ENCODE peak calls at places on chromosomes 3 and 15, in four cellular contexts. F is thyroid gland, A is ovary, Q is K562. S is an unnamed sample. For H3K36me3, the result is how much of the 10 kb centered on the place peaks cover.

GRCh38 chr3:138914870-138915502 is 32.0 kb downstream of the FOXL2 start:
- DNase-seq in F (no peak), A (no peak), Q (peak), S (no peak)

GRCh38 chr3:50259432-50260026 is 9.4 kb upstream of the SEMA3B start:
- DNase-seq in F (no peak), A (peak), Q (no peak), S (no peak)

GRCh38 chr3:108090701-108091497 is at the start of gene CD47:
- DNase-seq in F (peak), A (peak), Q (peak), S (peak)

GRCh38 chr3:159650751-159651150 is 337.9 kb upstream of the IL12A start:
- DNase-seq in F (no peak), A (no peak), Q (no peak), S (no peak)

GRCh38 chr15:48406911-48407310 is 75.7 kb downstream of the DUT start:
- DNase-seq in F (no peak), A (no peak), Q (peak), S (no peak)

GRCh38 chr3:87333393-87333892 is 57.1 kb upstream of the POU1F1 start:
- DNase-seq in F (no peak), A (no peak), Q (no peak), S (no peak)

GRCh38 chr15:40398413-40398873 is 7.2 kb upstream of the IVD start:
- DNase-seq in F (no peak), A (no peak), Q (no peak), S (no peak)

GRCh38 chr3:124078978-124079911 is 87.3 kb upstream of the ROPN1 start:
- DNase-seq in F (peak), A (no peak), Q (peak), S (peak)

GRCh38 chr3:162534431-162534830 is 1037.8 kb downstream of the OTOL1 start:
- DNase-seq in F (no peak), A (no peak), Q (no peak), S (no peak)

GRCh38 chr15:25241241-25241801 is 197.5 kb downstream of the UBE3A start:
- DNase-seq in F (peak), A (peak), Q (no peak), S (peak)

GRCh38 chr3:10322355-10322715 is 1.4 kb upstream of the SEC13 start:
- DNase-seq in F (no peak), A (no peak), Q (peak), S (no peak)

GRCh38 chr3:111087924-111088469 is 16.4 kb downstream of the NECTIN3 start:
- DNase-seq in F (no peak), A (no peak), Q (no peak), S (no peak)

GRCh38 chr3:196514913-196515621 is at the start of gene SMCO1:
- DNase-seq in F (no peak), A (no peak), Q (no peak), S (no peak)

GRCh38 chr15:48823237-48823636 is 12.4 kb upstream of the CEP152 start:
- DNase-seq in F (no peak), A (no peak), Q (no peak), S (no peak)

GRCh38 chr3:157120071-157120892 is 39.7 kb downstream of the CCNL1 start:
- DNase-seq in F (peak), A (no peak), Q (no peak), S (peak)

GRCh38 chr3:175885196-175885766 is 1026.1 kb downstream of the NAALADL2 start:
- DNase-seq in F (no peak), A (no peak), Q (no peak), S (peak)

GRCh38 chr3:54309601-54310000 is 187.2 kb downstream of the CACNA2D3 start:
- DNase-seq in F (peak), A (no peak), Q (no peak), S (no peak)

GRCh38 chr15:82649226-82649999 is 2.2 kb upstream of the CPEB1 start:
- DNase-seq in F (no peak), A (no peak), Q (no peak), S (no peak)

GRCh38 chr3:43286886-43287301 is 554 bp downstream of the SNRK start:
- DNase-seq in F (no peak), A (peak), Q (no peak), S (no peak)

GRCh38 chr15:29678504-29679034 is 143.7 kb downstream of the TJP1 start:
- DNase-seq in F (no peak), A (no peak), Q (no peak), S (no peak)

GRCh38 chr15:48954538-48954937 is 9.2 kb downstream of the SHC4 start:
- DNase-seq in F (no peak), A (no peak), Q (no peak), S (no peak)

GRCh38 chr15:80180986-80181385 is 28.2 kb downstream of the FAH start:
- DNase-seq in F (no peak), A (no peak), Q (no peak), S (no peak)

GRCh38 chr3:29453278-29453961 is 172.5 kb downstream of the RBMS3 start:
- DNase-seq in F (peak), A (no peak), Q (no peak), S (peak)

GRCh38 chr15:49847937-49848823 is 227.3 kb downstream of the DTWD1 start:
- DNase-seq in F (no peak), A (no peak), Q (no peak), S (no peak)

GRCh38 chr3:189393598-189393997 is 221.8 kb downstream of the TPRG1 start:
- DNase-seq in F (no peak), A (no peak), Q (no peak), S (no peak)

GRCh38 chr15:32718822-32719716 is 1.3 kb downstream of the GREM1 start:
- DNase-seq in F (peak), A (no peak), Q (no peak), S (peak)

GRCh38 chr3:192397012-192397411 is 330.3 kb downstream of the FGF12 start:
- DNase-seq in F (no peak), A (no peak), Q (no peak), S (no peak)

GRCh38 chr3:12853803-12854202 is 12.4 kb upstream of the RPL32 start:
- DNase-seq in F (no peak), A (no peak), Q (no peak), S (no peak)

GRCh38 chr3:51997172-51997571 is 1.5 kb upstream of the RPL29 start:
- DNase-seq in F (no peak), A (no peak), Q (no peak), S (no peak)

GRCh38 chr15:35271371-35272043 is 186.4 kb upstream of the NANOGP8 start:
- DNase-seq in F (no peak), A (no peak), Q (no peak), S (no peak)

GRCh38 chr3:16697437-16698258 is 92.4 kb upstream of the DAZL start:
- DNase-seq in F (no peak), A (no peak), Q (no peak), S (no peak)

GRCh38 chr3:128504533-128504915 is 11.5 kb upstream of the GATA2 start:
- DNase-seq in F (no peak), A (no peak), Q (no peak), S (no peak)

GRCh38 chr3:136802481-136802996 is 16.4 kb upstream of the SLC35G2 start:
- DNase-seq in F (no peak), A (no peak), Q (no peak), S (peak)

DNA sequence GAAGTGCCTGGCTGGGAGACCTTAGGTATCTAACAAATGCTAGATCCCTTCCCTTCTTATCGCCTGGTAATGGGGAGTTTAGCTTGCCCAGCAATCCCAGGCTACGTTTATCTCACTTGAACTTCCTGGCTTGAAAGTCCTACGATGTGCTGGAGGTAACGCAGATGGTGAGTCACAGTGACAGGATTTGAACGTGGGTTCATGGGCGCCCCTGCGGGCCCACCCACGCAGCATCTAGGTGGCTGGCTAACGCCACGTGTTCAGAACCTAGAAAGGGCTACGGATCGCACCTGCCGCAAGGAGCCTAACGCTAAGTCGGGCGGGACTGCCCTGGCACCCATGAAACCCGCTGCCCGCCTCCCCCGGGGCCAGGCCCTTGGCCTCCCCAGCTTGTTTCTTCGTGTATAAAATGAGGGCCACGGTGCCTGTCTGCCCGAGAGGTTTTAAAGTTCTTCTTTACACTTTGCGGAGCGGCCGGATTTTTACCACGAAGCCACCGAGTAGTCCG is 600 bp upstream of the USP3 start:
- DNase-seq in F (peak), A (peak), Q (peak), S (peak)
- TF ChIP-seq POLR2A in F (no peak), A (no peak), Q (peak), S (peak)

GRCh38 chr3:122469659-122470058 is 45.1 kb downstream of the KPNA1 start:
- DNase-seq in F (no peak), A (no peak), Q (no peak), S (no peak)
- H3K27ac ChIP-seq in F (no peak), A (no peak), Q (no peak), S (no peak)

GRCh38 chr15:89186798-89187197 is 34.6 kb downstream of the RLBP1 start:
- DNase-seq in F (no peak), A (no peak), Q (no peak), S (no peak)
- H3K36me3 ChIP-seq in F (under half), A (under half), Q (half or more), S (under half)

GRCh38 chr15:52558196-52558595 is 10.6 kb downstream of the ARPP19 start:
- DNase-seq in F (no peak), A (no peak), Q (no peak), S (no peak)
- TF ChIP-seq POLR2A in F (no peak), A (no peak), Q (no peak), S (no peak)